ENCODE peak calls at places on chromosomes 4 and X, in nine cellular contexts. I is suprapubic skin; X is left ventricle myocardium inferior; O is heart left ventricle; V is testis; Y is CD4-positive, alpha-beta T cell; U is pancreas; Q is A673; C is vagina. Z is an unnamed sample. For H3K9me3, the result is how much of the 10 kb centered on the place peaks cover.

GRCh38 chrX:1452497-1453389 is at the start of gene ASMTL:
- DNase-seq in C (peak), X (peak), V (peak), Y (peak), U (peak), Q (peak), O (peak), I (peak), Z (peak)

GRCh38 chr4:152696764-152697250 is 17.0 kb upstream of the TMEM154 start:
- DNase-seq in I (no peak), Y (peak), O (no peak), U (no peak), C (no peak), X (no peak), V (no peak), Q (no peak), Z (no peak)

GRCh38 chr4:8188085-8188484 is 11.0 kb upstream of the SH3TC1 start:
- DNase-seq in O (no peak), Y (no peak), C (no peak), Q (no peak), X (no peak), I (no peak), U (no peak), V (no peak), Z (no peak)

GRCh38 chr4:38169524-38169923 is 209.3 kb downstream of the PTTG2 start:
- DNase-seq in Y (no peak), C (no peak), Q (no peak), X (no peak), V (no peak), U (no peak), O (no peak), I (no peak), Z (no peak)

GRCh38 chr4:113406723-113407016 is 354.9 kb downstream of the CAMK2D start:
- DNase-seq in Y (no peak), X (no peak), C (no peak), Q (no peak), O (no peak), U (no peak), I (no peak), V (no peak), Z (no peak)

GRCh38 chr4:90582087-90582486 is 454.9 kb downstream of the CCSER1 start:
- DNase-seq in Y (no peak), U (no peak), X (no peak), V (no peak), C (no peak), Q (no peak), O (no peak), I (no peak), Z (no peak)

GRCh38 chrX:129360175-129360574 is 163.1 kb downstream of the SMARCA1 start:
- DNase-seq in U (peak), X (no peak), V (peak), I (no peak), Y (peak), O (no peak), Q (peak), C (no peak), Z (no peak)

GRCh38 chr4:40557741-40558140 is 71.9 kb downstream of the RBM47 start:
- DNase-seq in Q (no peak), Y (no peak), V (no peak), U (no peak), X (no peak), O (no peak), I (no peak), C (no peak), Z (no peak)

GRCh38 chrX:154012336-154012991 is 7.2 kb downstream of the IRAK1 start:
- DNase-seq in O (no peak), I (no peak), Q (no peak), V (peak), X (no peak), Y (no peak), C (no peak), U (no peak), Z (no peak)

GRCh38 chrX:85627363-85627762 is 247.9 kb upstream of the POF1B start:
- DNase-seq in C (no peak), I (no peak), X (no peak), Y (no peak), V (no peak), Q (peak), U (no peak), O (no peak), Z (no peak)

GRCh38 chrX:154397888-154398667 is at the start of gene RPL10:
- DNase-seq in Y (peak), Q (peak), I (peak), U (peak), V (peak), X (peak), C (peak), O (peak), Z (peak)

DNA sequence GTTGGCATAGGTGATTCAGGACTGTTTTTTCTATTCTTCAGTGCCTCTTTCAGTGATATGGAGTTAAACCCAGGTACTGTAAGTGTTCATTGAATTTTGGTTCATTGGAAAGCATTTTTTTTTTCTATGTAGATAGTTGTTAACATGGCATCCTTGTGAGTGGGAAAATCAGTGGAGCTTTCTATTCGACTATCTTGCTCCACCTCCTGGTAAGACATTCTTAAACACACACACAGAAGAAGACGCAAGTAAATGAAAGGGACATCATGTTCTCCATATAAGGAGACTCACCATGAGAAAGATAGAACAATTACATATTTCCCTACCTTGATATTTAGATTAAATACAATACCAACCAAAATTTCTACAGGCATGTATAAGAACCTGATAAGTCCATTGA is 598.5 kb upstream of the SPANXN1 start:
- DNase-seq in U (no peak), X (no peak), V (no peak), C (no peak), I (no peak), O (no peak), Q (no peak), Y (no peak), Z (no peak)
- H3K9me3 ChIP-seq in U (under half), X (under half), V (under half), C (under half), I (under half), O (under half), Q (under half), Y (under half), Z (under half)

DNA sequence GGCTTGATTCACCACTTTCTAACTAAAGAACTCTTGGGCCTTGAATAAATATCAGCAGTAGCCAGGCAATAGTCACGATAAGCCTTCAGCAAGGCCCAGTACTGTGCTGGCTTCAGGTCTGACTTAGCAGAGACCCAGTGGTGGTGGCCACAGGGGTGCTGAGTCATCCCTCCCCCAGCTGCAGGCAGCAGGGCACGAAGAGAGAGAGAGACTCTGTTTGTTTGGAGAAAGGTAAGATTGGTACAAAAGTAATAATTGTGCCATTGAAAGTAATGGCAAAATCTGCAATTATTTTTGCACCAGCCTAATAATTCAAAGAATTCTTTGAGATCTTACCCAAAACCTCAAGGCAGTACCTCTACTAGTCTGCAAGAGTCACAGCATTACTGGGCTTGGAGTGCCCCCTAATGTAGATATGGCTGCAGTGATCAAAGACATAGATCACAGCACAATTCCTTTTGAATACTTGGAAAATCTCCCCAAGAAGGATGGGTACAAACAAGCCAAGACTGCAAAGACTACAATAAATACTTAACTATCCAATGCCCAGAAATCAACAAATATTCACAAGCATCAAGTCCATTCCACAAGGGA is 159.5 kb upstream of the USP38 start:
- DNase-seq in V (no peak), I (no peak), U (no peak), X (no peak), C (no peak), O (no peak), Y (no peak), Q (peak), Z (no peak)
- TF ChIP-seq CTCF in V (no peak), I (no peak), U (no peak), X (peak), C (no peak), O (peak), Y (no peak), Q (peak), Z (peak)

DNA sequence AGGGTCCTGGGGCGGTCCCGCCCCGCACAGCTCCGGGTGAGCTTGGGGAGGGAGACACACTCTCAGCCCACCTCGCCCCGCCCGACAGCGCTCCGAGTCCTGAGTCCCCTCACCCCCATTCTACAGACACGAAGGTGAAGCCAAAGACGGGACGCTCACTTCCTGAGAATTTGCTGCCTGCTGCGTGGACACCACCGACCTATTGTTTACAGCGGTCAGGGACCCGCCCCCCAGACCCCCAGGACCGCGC is 796 bp upstream of the ZNF141 start:
- DNase-seq in U (peak), Y (no peak), O (no peak), Q (peak), C (peak), X (no peak), V (peak), I (no peak), Z (no peak)
- H3K9me3 ChIP-seq in U (under half), Y (under half), O (under half), Q (under half), C (under half), X (under half), V (under half), I (under half), Z (under half)

GRCh38 chr4:183959349-183959748 is 54.2 kb downstream of the STOX2 start:
- DNase-seq in Q (no peak), I (no peak), Y (no peak), V (no peak), O (no peak), C (no peak), X (no peak), U (no peak), Z (no peak)
- TF ChIP-seq CTCF in Q (no peak), I (no peak), Y (no peak), V (no peak), O (no peak), C (no peak), X (no peak), U (no peak), Z (no peak)

DNA sequence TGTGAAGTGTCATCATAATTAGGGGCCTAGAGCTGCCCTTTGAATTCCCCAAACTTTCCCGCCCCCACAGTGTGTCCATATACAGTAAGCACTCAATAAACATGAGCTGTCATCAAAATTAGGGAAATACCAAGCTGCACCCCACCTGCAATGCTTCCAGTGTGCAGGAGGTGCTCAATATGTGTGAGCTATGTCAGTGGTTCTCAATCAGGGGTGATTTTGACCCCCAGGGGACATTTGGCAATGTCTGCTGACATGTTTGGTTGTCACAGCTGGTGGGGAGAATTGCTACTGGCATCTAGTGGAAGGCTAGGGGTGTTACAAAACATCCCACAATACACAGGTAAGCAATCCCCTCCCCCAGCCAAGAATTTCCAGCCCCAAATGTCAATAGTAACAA is 750 bp downstream of the CFP start:
- DNase-seq in O (no peak), X (no peak), C (no peak), Y (no peak), I (no peak), V (no peak), Q (no peak), U (no peak), Z (no peak)
- H3K9me3 ChIP-seq in O (under half), X (under half), C (under half), Y (under half), I (under half), V (under half), Q (under half), U (under half), Z (under half)